ENCODE peak calls at places on chromosomes 13 and 19, in four cellular contexts. O, B, X and N are unnamed samples.

GRCh38 chr19:37989855-37990254 is 82.8 kb downstream of the SIPA1L3 start:
- DNase-seq in O (no peak), B (peak), X (no peak), N (peak)

GRCh38 chr13:70864731-70865130 is 756.5 kb upstream of the KLHL1 start:
- DNase-seq in O (no peak), B (no peak), X (no peak), N (no peak)

GRCh38 chr13:113638173-113638746 is 19.7 kb downstream of the ATP4B start:
- DNase-seq in O (no peak), B (no peak), X (no peak), N (no peak)

GRCh38 chr19:1408300-1409203 is 1.2 kb downstream of the DAZAP1 start:
- DNase-seq in O (peak), B (no peak), X (peak), N (peak)

GRCh38 chr19:55640043-55640576 is 692 bp upstream of the ZNF580 start:
- DNase-seq in O (peak), B (no peak), X (peak), N (peak)

GRCh38 chr19:46980756-46981155 is 38.9 kb upstream of the NPAS1 start:
- DNase-seq in O (no peak), B (no peak), X (no peak), N (no peak)

GRCh38 chr19:22545751-22546150 is 88.4 kb upstream of the ZNF492 start:
- DNase-seq in O (peak), B (peak), X (peak), N (peak)

GRCh38 chr19:18091217-18091608 is 4.5 kb upstream of the IL12RB1 start:
- DNase-seq in O (peak), B (no peak), X (no peak), N (no peak)

GRCh38 chr19:44741258-44741731 is 7.2 kb upstream of the BCL3 start:
- DNase-seq in O (no peak), B (no peak), X (no peak), N (no peak)

GRCh38 chr13:90746230-90746629 is 601.3 kb upstream of the MIR17HG start:
- DNase-seq in O (no peak), B (no peak), X (no peak), N (no peak)

GRCh38 chr19:51124216-51124615 is 490 bp upstream of the SIGLEC9 start:
- DNase-seq in O (no peak), B (no peak), X (no peak), N (no peak)

GRCh38 chr13:75725784-75726183 is 89.7 kb downstream of the LMO7 start:
- DNase-seq in O (no peak), B (no peak), X (no peak), N (no peak)

GRCh38 chr19:10553943-10554381 is 10.3 kb downstream of the ATG4D start:
- DNase-seq in O (no peak), B (no peak), X (no peak), N (no peak)

GRCh38 chr19:3825286-3825956 is 39.2 kb upstream of the MATK start:
- DNase-seq in O (no peak), B (no peak), X (no peak), N (no peak)

GRCh38 chr13:30388401-30389283 is 33.7 kb upstream of the UBE2L5 start:
- DNase-seq in O (no peak), B (no peak), X (no peak), N (no peak)

GRCh38 chr19:32363175-32363574 is 17.8 kb downstream of the ZNF507 start:
- DNase-seq in O (no peak), B (no peak), X (no peak), N (no peak)

GRCh38 chr13:98258226-98258625 is 81.2 kb upstream of the RNF113B start:
- DNase-seq in O (no peak), B (no peak), X (no peak), N (no peak)

GRCh38 chr19:14410054-14410774 is 8.9 kb downstream of the DDX39A start:
- DNase-seq in O (peak), B (no peak), X (no peak), N (no peak)

GRCh38 chr13:99367106-99367616 is 60.0 kb upstream of the GPR183 start:
- DNase-seq in O (no peak), B (peak), X (no peak), N (no peak)

GRCh38 chr13:60137911-60138570 is 25.7 kb downstream of the DIAPH3 start:
- DNase-seq in O (no peak), B (no peak), X (no peak), N (no peak)

DNA sequence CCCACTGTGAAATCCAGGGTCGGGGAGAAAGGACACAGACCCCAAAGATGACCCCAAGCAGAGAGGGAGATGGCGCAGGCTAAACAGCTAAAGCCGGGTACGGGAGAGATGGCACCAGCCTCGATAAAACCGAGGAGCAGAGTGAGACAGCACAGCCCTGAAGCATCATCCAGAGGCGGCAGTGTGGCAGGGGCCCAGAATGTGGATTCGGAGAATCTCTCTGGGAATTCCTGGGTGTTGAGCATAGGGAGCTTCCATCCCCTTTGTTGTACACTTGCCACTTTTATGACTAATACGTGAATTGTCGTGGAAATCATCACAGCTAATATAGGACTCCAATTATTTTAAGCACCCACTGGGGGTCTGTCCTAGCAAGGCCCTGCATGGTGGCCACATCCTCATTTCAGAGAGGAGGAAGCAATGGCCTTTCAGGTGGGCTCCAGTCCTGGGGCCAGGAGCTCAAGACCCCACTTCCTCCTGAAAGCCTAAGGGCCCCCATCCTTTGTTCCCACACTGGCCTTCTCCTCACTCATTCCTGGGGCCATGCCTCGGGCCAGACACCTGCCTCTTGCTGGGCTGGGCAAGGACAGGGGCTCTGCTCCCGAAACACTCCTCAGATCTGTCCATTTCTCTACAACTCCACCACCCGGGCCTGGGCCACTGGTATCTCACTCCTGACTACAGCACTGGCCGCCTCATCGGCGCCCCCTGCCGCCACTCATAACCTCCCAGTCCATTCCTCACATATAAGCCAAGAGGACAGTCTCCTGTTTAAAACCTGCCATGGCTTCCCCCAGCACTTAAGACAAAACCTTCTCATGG is 29.3 kb upstream of the ATP1A3 start:
- DNase-seq in O (peak), B (peak), X (peak), N (peak)
- TF ChIP-seq TEAD4 in O (peak), B (no peak), X (no peak), N (no peak)

GRCh38 chr19:48578891-48579290 is 26.9 kb downstream of the SULT2B1 start:
- DNase-seq in O (no peak), B (no peak), X (no peak), N (no peak)
- TF ChIP-seq TEAD4 in O (no peak), B (no peak), X (no peak), N (no peak)

GRCh38 chr13:23673354-23673753 is 103.1 kb downstream of the TNFRSF19 start:
- DNase-seq in O (no peak), B (no peak), X (no peak), N (no peak)
- TF ChIP-seq TEAD4 in O (no peak), B (no peak), X (peak), N (no peak)

GRCh38 chr13:38763446-38764381 is 76.8 kb downstream of the FREM2 start:
- DNase-seq in O (no peak), B (no peak), X (peak), N (peak)
- TF ChIP-seq TEAD4 in O (no peak), B (no peak), X (no peak), N (no peak)

GRCh38 chr19:16640951-16641350 is 12.9 kb upstream of the MED26 start:
- DNase-seq in O (no peak), B (no peak), X (no peak), N (no peak)

GRCh38 chr19:16638666-16639065 is 10.7 kb upstream of the MED26 start:
- DNase-seq in O (no peak), B (no peak), X (no peak), N (no peak)

GRCh38 chr19:16641695-16642094 is 13.7 kb upstream of the MED26 start:
- DNase-seq in O (no peak), B (no peak), X (no peak), N (no peak)

GRCh38 chr19:16637535-16637934 is 9.5 kb upstream of the MED26 start:
- DNase-seq in O (no peak), B (no peak), X (no peak), N (no peak)
- TF ChIP-seq TEAD4 in O (no peak), B (no peak), X (no peak), N (no peak)